ENCODE peak calls at places on chromosomes 1 and 21, in six cellular contexts. G, Q, B, U, L and D are unnamed samples.
A peak's percentile ranks its signal among the peaks of the same experiment; 100 is the strongest.

GRCh38 chr1:24111264-24111997 is 504 bp downstream of the MYOM3 start:
- DNase-seq in G (no peak), Q (no peak), B (no peak), L (no peak), U (no peak), D (no peak)

GRCh38 chr1:175206687-175207086 is 14.1 kb upstream of the KIAA0040 start:
- DNase-seq in B (no peak), L (no peak), Q (no peak), G (no peak), U (no peak), D (no peak)

GRCh38 chr1:22295396-22295795 is 152.5 kb upstream of the WNT4 start:
- DNase-seq in B (no peak), Q (no peak), U (no peak), L (no peak), G (no peak), D (no peak)

GRCh38 chr1:81978945-81979344 is 178.2 kb downstream of the ADGRL2 start:
- DNase-seq in L (peak; percentile 2), U (no peak), Q (peak; percentile 40), B (no peak), G (no peak), D (no peak)

GRCh38 chr1:23619299-23620188 is 60.2 kb upstream of the ID3 start:
- DNase-seq in U (peak; percentile 85), G (no peak), L (no peak), B (peak; percentile 87), Q (peak; percentile 82), D (no peak)

GRCh38 chr1:79716481-79716880 is 710.0 kb upstream of the ADGRL4 start:
- DNase-seq in L (no peak), G (no peak), Q (peak; percentile 23), U (no peak), B (no peak), D (peak; percentile 18)

GRCh38 chr21:46062471-46063211 is 35.3 kb upstream of the COL6A2 start:
- DNase-seq in B (no peak), Q (no peak), U (no peak), G (no peak), L (no peak), D (no peak)

GRCh38 chr1:229070168-229070567 is 200.7 kb upstream of the RAB4A start:
- DNase-seq in B (peak; percentile 19), Q (no peak), G (peak; percentile 11), L (no peak), U (peak; percentile 66), D (peak; percentile 16)

GRCh38 chr1:156073740-156074139 is 8.5 kb downstream of the MEX3A start:
- DNase-seq in L (no peak), B (no peak), U (no peak), G (no peak), Q (peak; percentile 89), D (no peak)

GRCh38 chr1:32198237-32199042 is 2.0 kb upstream of the CCDC28B start:
- DNase-seq in B (no peak), U (no peak), G (no peak), Q (no peak), L (no peak), D (no peak)

GRCh38 chr1:52542085-52542688 is 10.7 kb downstream of the TUT4 start:
- DNase-seq in L (no peak), Q (no peak), G (no peak), U (no peak), B (no peak), D (no peak)

GRCh38 chr1:29683472-29683871 is 447.1 kb downstream of the PTPRU start:
- DNase-seq in B (no peak), G (no peak), L (no peak), U (no peak), Q (no peak), D (no peak)

GRCh38 chr21:41877901-41878830 is 978 bp downstream of the PRDM15 start:
- DNase-seq in U (peak; percentile 61), B (no peak), L (peak; percentile 3), Q (no peak), G (peak; percentile 82), D (no peak)

GRCh38 chr1:63190171-63190570 is 132.2 kb upstream of the FOXD3 start:
- DNase-seq in U (no peak), L (no peak), G (no peak), Q (no peak), B (no peak), D (no peak)

GRCh38 chr1:54413295-54413694 is 7.1 kb upstream of the SSBP3 start:
- DNase-seq in L (no peak), U (peak; percentile 57), B (no peak), G (no peak), Q (no peak), D (peak; percentile 28)

GRCh38 chr1:231315887-231316286 is 21.8 kb downstream of the EXOC8 start:
- DNase-seq in Q (peak; percentile 66), L (no peak), G (peak; percentile 76), B (no peak), U (peak; percentile 17), D (no peak)

GRCh38 chr1:221706862-221707582 is 34.9 kb downstream of the DUSP10 start:
- DNase-seq in G (peak; percentile 41), L (no peak), B (no peak), U (no peak), Q (no peak), D (no peak)

GRCh38 chr1:208244584-208244916 is 366 bp upstream of the PLXNA2 start:
- DNase-seq in U (no peak), L (no peak), Q (no peak), G (no peak), B (no peak), D (no peak)

GRCh38 chr1:151803164-151803563 is 2.1 kb downstream of the LINGO4 start:
- DNase-seq in B (no peak), G (no peak), L (no peak), Q (no peak), U (no peak), D (no peak)

GRCh38 chr1:151145158-151146071 is 1.0 kb downstream of the SEMA6C start:
- DNase-seq in B (no peak), G (no peak), U (no peak), Q (peak; percentile 42), L (no peak), D (no peak)

GRCh38 chr21:42652527-42653491 is 612 bp upstream of the PDE9A start:
- DNase-seq in L (no peak), Q (peak; percentile 86), U (peak; percentile 56), G (peak; percentile 24), B (no peak), D (no peak)

GRCh38 chr1:116878804-116879477 is 30.8 kb upstream of the PTGFRN start:
- DNase-seq in Q (peak; percentile 38), U (no peak), L (no peak), G (no peak), B (peak; percentile 59), D (no peak)

GRCh38 chr1:209625205-209625549 is 27.0 kb downstream of the LAMB3 start:
- DNase-seq in B (no peak), G (no peak), Q (no peak), U (no peak), L (no peak), D (no peak)

GRCh38 chr1:83515566-83516169 is 483.3 kb downstream of the TTLL7 start:
- DNase-seq in U (no peak), L (no peak), B (no peak), G (no peak), Q (no peak), D (no peak)

GRCh38 chr1:208781391-208782035 is 537.3 kb upstream of the PLXNA2 start:
- DNase-seq in Q (peak; percentile 64), U (no peak), B (peak; percentile 90), L (no peak), G (no peak), D (no peak)

GRCh38 chr1:65027699-65028358 is 61.5 kb upstream of the JAK1 start:
- DNase-seq in Q (no peak), B (no peak), L (no peak), G (no peak), U (peak; percentile 76), D (no peak)

GRCh38 chr1:24266398-24266941 is 52.7 kb upstream of the GRHL3 start:
- DNase-seq in L (peak; percentile 92), G (peak; percentile 32), Q (peak; percentile 16), U (no peak), B (no peak), D (peak; percentile 89)

GRCh38 chr1:1311107-1312104 is 3.0 kb downstream of the PUSL1 start:
- DNase-seq in L (no peak), B (no peak), Q (no peak), U (no peak), G (no peak), D (no peak)

GRCh38 chr1:175268720-175269119 is 76.1 kb upstream of the KIAA0040 start:
- DNase-seq in B (no peak), U (no peak), Q (no peak), L (no peak), G (no peak), D (no peak)

GRCh38 chr1:67436511-67437057 is 6.4 kb upstream of the SERBP1 start:
- DNase-seq in B (no peak), L (no peak), U (no peak), G (no peak), Q (no peak), D (no peak)

GRCh38 chr1:3413975-3414710 is 40.3 kb upstream of the ARHGEF16 start:
- DNase-seq in L (no peak), Q (no peak), U (no peak), B (no peak), G (no peak), D (no peak)

GRCh38 chr1:156903328-156904091 is 10.0 kb downstream of the PEAR1 start:
- DNase-seq in G (no peak), Q (no peak), U (no peak), B (no peak), L (no peak), D (no peak)

GRCh38 chr1:231395051-231395995 is 26.8 kb downstream of the EGLN1 start:
- DNase-seq in Q (no peak), B (no peak), L (peak; percentile 98), G (peak; percentile 64), U (no peak), D (peak; percentile 90)

GRCh38 chr1:39779137-39779536 is 8.0 kb upstream of the OXCT2 start:
- DNase-seq in U (no peak), G (no peak), B (no peak), L (no peak), Q (no peak), D (no peak)

GRCh38 chr1:119489201-119489600 is 17.8 kb upstream of the HSD3B1 start:
- DNase-seq in U (no peak), Q (no peak), L (no peak), G (no peak), B (no peak), D (no peak)

GRCh38 chr1:243731301-243731891 is 118.6 kb downstream of the AKT3 start:
- DNase-seq in B (no peak), L (no peak), Q (no peak), G (no peak), U (no peak), D (no peak)

GRCh38 chr1:165949335-165950130 is 122.1 kb downstream of the UCK2 start:
- DNase-seq in L (no peak), Q (peak; percentile 79), U (no peak), B (no peak), G (peak; percentile 23), D (no peak)

GRCh38 chr1:12326986-12327385 is 97.2 kb downstream of the VPS13D start:
- DNase-seq in L (no peak), Q (no peak), G (no peak), B (no peak), U (no peak), D (no peak)

GRCh38 chr1:232327296-232327695 is 302.6 kb downstream of the SIPA1L2 start:
- DNase-seq in U (no peak), L (no peak), G (no peak), Q (no peak), B (no peak), D (no peak)